ENCODE peak calls at places on chromosome 1, in four cellular contexts. Q is OCI-LY7, K is MM.1S, R is GM20000. N is an unnamed sample.

GRCh38 chr1:71049951-71050598 is 2.5 kb upstream of the PTGER3 start:
- DNase-seq in Q (peak; percentile 68), K (peak; percentile 52), R (peak; percentile 78), N (peak; percentile 48)

GRCh38 chr1:15992582-15993500 is 11.2 kb upstream of the SRARP start:
- DNase-seq in Q (no peak), K (no peak), R (no peak), N (no peak)

GRCh38 chr1:227925582-227926198 is 22.0 kb downstream of the WNT9A start:
- DNase-seq in Q (no peak), K (no peak), R (no peak), N (no peak)

GRCh38 chr1:92587445-92587844 is 100.7 kb upstream of the GFI1 start:
- DNase-seq in Q (no peak), K (no peak), R (peak; percentile 26), N (no peak)

GRCh38 chr1:65459397-65459768 is 38.9 kb downstream of the LEPR start:
- DNase-seq in Q (peak; percentile 55), K (peak; percentile 31), R (peak; percentile 42), N (no peak)

GRCh38 chr1:113567427-113567826 is 177.1 kb downstream of the MAGI3 start:
- DNase-seq in Q (no peak), K (no peak), R (no peak), N (no peak)

GRCh38 chr1:30525980-30526651 is 197.3 kb downstream of the MATN1 start:
- DNase-seq in Q (no peak), K (no peak), R (no peak), N (peak; percentile 65)

GRCh38 chr1:103569493-103569892 is 1.9 kb upstream of the AMY2B start:
- DNase-seq in Q (no peak), K (no peak), R (no peak), N (no peak)

GRCh38 chr1:224262373-224263054 is 67.5 kb downstream of the NVL start:
- DNase-seq in Q (no peak), K (peak; percentile 33), R (no peak), N (no peak)

GRCh38 chr1:235552146-235552716 is 48.0 kb upstream of the B3GALNT2 start:
- DNase-seq in Q (no peak), K (no peak), R (no peak), N (no peak)

GRCh38 chr1:201251851-201252430 is 31.4 kb upstream of the PKP1 start:
- DNase-seq in Q (no peak), K (peak; percentile 4), R (no peak), N (no peak)

GRCh38 chr1:100847481-100847880 is 47.2 kb downstream of the EXTL2 start:
- DNase-seq in Q (no peak), K (no peak), R (no peak), N (no peak)

GRCh38 chr1:36400825-36401601 is 3.3 kb upstream of the LSM10 start:
- DNase-seq in Q (no peak), K (peak; percentile 92), R (peak; percentile 46), N (no peak)

GRCh38 chr1:24391882-24392603 is 21.5 kb downstream of the STPG1 start:
- DNase-seq in Q (peak; percentile 89), K (peak; percentile 89), R (peak; percentile 73), N (peak; percentile 50)

GRCh38 chr1:102045752-102046151 is 49.0 kb upstream of the OLFM3 start:
- DNase-seq in Q (no peak), K (no peak), R (no peak), N (no peak)

GRCh38 chr1:88890790-88891317 is 513 bp downstream of the GTF2B start:
- DNase-seq in Q (peak; percentile 31), K (peak; percentile 14), R (peak; percentile 34), N (peak; percentile 42)

GRCh38 chr1:61222240-61222639 is 139.9 kb downstream of the NFIA start:
- DNase-seq in Q (no peak), K (no peak), R (no peak), N (no peak)

GRCh38 chr1:54844564-54844963 is 42.4 kb downstream of the DHCR24 start:
- DNase-seq in Q (no peak), K (no peak), R (no peak), N (no peak)

GRCh38 chr1:2459757-2460156 is 16.3 kb upstream of the PLCH2 start:
- DNase-seq in Q (no peak), K (no peak), R (no peak), N (peak; percentile 55)

GRCh38 chr1:85135456-85135798 is 65.4 kb downstream of the SYDE2 start:
- DNase-seq in Q (no peak), K (no peak), R (no peak), N (peak; percentile 73)

GRCh38 chr1:160711528-160712311 is at the start of gene CD48:
- DNase-seq in Q (peak; percentile 88), K (peak; percentile 93), R (peak; percentile 56), N (no peak)

GRCh38 chr1:195894411-195894810 is 713.8 kb downstream of the KCNT2 start:
- DNase-seq in Q (no peak), K (no peak), R (no peak), N (no peak)

GRCh38 chr1:112983540-112984131 is 27.6 kb upstream of the SLC16A1 start:
- DNase-seq in Q (peak; percentile 46), K (no peak), R (peak; percentile 12), N (no peak)